ENCODE peak calls at places on chromosomes 3 and 15, in nine cellular contexts. A is MG63; K is cardiac septum; S is Caco-2; D is fibroblast of lung; F is B cell; H is A172; Z is activated CD8-positive, alpha-beta memory T cell treated with anti-CD3 and anti-CD28 coated beads for 24 hours; T is adrenal gland. J is an unnamed sample.

GRCh38 chr3:32336123-32336518 is 55.5 kb upstream of the CMTM7 start:
- DNase-seq in A (no peak), K (no peak), S (no peak), D (no peak), F (no peak), H (no peak), Z (no peak), T (no peak), J (no peak)

GRCh38 chr15:71291723-71292122 is 176.5 kb downstream of the THSD4 start:
- DNase-seq in A (no peak), K (no peak), S (no peak), D (no peak), F (no peak), H (no peak), Z (no peak), T (no peak), J (no peak)

GRCh38 chr3:138493804-138494606 is 59.6 kb downstream of the ESYT3 start:
- DNase-seq in A (peak), K (no peak), S (no peak), D (peak), F (no peak), H (peak), Z (no peak), T (no peak), J (no peak)

GRCh38 chr3:194407423-194407822 is 8.4 kb upstream of the GP5 start:
- DNase-seq in A (no peak), K (no peak), S (peak), D (peak), F (no peak), H (peak), Z (no peak), T (peak), J (no peak)

GRCh38 chr3:61574854-61575253 is 13.5 kb downstream of the PTPRG start:
- DNase-seq in A (peak), K (no peak), S (no peak), D (peak), F (no peak), H (peak), Z (no peak), T (no peak), J (no peak)

GRCh38 chr3:43690400-43691119 is at the start of gene ABHD5:
- DNase-seq in A (peak), K (peak), S (peak), D (peak), F (peak), H (peak), Z (peak), T (peak), J (peak)

GRCh38 chr3:173983353-173983752 is 585.8 kb downstream of the NLGN1 start:
- DNase-seq in A (peak), K (no peak), S (no peak), D (peak), F (no peak), H (no peak), Z (no peak), T (no peak), J (no peak)

GRCh38 chr3:168990111-168990510 is 673.4 kb downstream of the MECOM start:
- DNase-seq in A (no peak), K (no peak), S (no peak), D (no peak), F (no peak), H (no peak), Z (no peak), T (no peak), J (no peak)

GRCh38 chr3:64131755-64132154 is 93.5 kb downstream of the PRICKLE2 start:
- DNase-seq in A (no peak), K (no peak), S (no peak), D (no peak), F (no peak), H (no peak), Z (no peak), T (no peak), J (no peak)

GRCh38 chr3:182212479-182213076 is 500.9 kb downstream of the SOX2 start:
- DNase-seq in A (peak), K (no peak), S (peak), D (peak), F (no peak), H (peak), Z (no peak), T (peak), J (no peak)

GRCh38 chr3:140050977-140051957 is 116.3 kb downstream of the CLSTN2 start:
- DNase-seq in A (peak), K (no peak), S (peak), D (no peak), F (no peak), H (no peak), Z (no peak), T (no peak), J (peak)

GRCh38 chr3:123773681-123774431 is 110.3 kb downstream of the MYLK start:
- DNase-seq in A (peak), K (no peak), S (no peak), D (peak), F (no peak), H (peak), Z (no peak), T (no peak), J (no peak)

GRCh38 chr3:129626744-129627349 is 20.4 kb upstream of the PLXND1 start:
- DNase-seq in A (peak), K (peak), S (peak), D (peak), F (peak), H (peak), Z (peak), T (peak), J (peak)

GRCh38 chr3:58350627-58351013 is 17.9 kb downstream of the PXK start:
- DNase-seq in A (no peak), K (no peak), S (no peak), D (peak), F (no peak), H (no peak), Z (no peak), T (no peak), J (no peak)

GRCh38 chr3:157436583-157437300 is at the start of gene PTX3:
- DNase-seq in A (peak), K (no peak), S (no peak), D (peak), F (no peak), H (peak), Z (no peak), T (peak), J (peak)

GRCh38 chr3:196288141-196288460 is 575 bp upstream of the PCYT1A start:
- DNase-seq in A (no peak), K (no peak), S (no peak), D (no peak), F (no peak), H (peak), Z (no peak), T (no peak), J (no peak)

GRCh38 chr15:95284933-95285401 is 1045.5 kb upstream of the NR2F2 start:
- DNase-seq in A (no peak), K (no peak), S (no peak), D (peak), F (no peak), H (no peak), Z (no peak), T (no peak), J (no peak)

GRCh38 chr3:179750720-179751328 is 98.0 kb downstream of the USP13 start:
- DNase-seq in A (no peak), K (no peak), S (peak), D (peak), F (no peak), H (peak), Z (no peak), T (no peak), J (no peak)

GRCh38 chr3:128484404-128485282 is 8.4 kb downstream of the GATA2 start:
- DNase-seq in A (no peak), K (no peak), S (no peak), D (peak), F (no peak), H (no peak), Z (no peak), T (no peak), J (no peak)

GRCh38 chr3:30135190-30135589 is 471.2 kb upstream of the TGFBR2 start:
- DNase-seq in A (no peak), K (no peak), S (peak), D (no peak), F (no peak), H (no peak), Z (no peak), T (no peak), J (no peak)

GRCh38 chr3:182959474-182960350 is 20.6 kb downstream of the DCUN1D1 start:
- DNase-seq in A (no peak), K (no peak), S (no peak), D (no peak), F (no peak), H (no peak), Z (no peak), T (no peak), J (no peak)

GRCh38 chr3:130894130-130894872 is 417 bp downstream of the ATP2C1 start:
- DNase-seq in A (peak), K (no peak), S (peak), D (peak), F (peak), H (peak), Z (no peak), T (peak), J (peak)

GRCh38 chr15:99477745-99478525 is 87.8 kb upstream of the MEF2A start:
- DNase-seq in A (no peak), K (no peak), S (no peak), D (no peak), F (no peak), H (no peak), Z (peak), T (no peak), J (no peak)

GRCh38 chr3:147257972-147258371 is 148.4 kb downstream of the ZIC4 start:
- DNase-seq in A (no peak), K (no peak), S (no peak), D (no peak), F (no peak), H (no peak), Z (no peak), T (no peak), J (no peak)

GRCh38 chr15:40927497-40928346 is 1.4 kb upstream of the DLL4 start:
- DNase-seq in A (no peak), K (no peak), S (no peak), D (no peak), F (peak), H (no peak), Z (no peak), T (no peak), J (no peak)

GRCh38 chr3:73784647-73785420 is 160.1 kb upstream of the PDZRN3 start:
- DNase-seq in A (no peak), K (no peak), S (no peak), D (peak), F (no peak), H (peak), Z (no peak), T (no peak), J (no peak)

GRCh38 chr3:131535131-131535530 is 32.4 kb upstream of the MRPL3 start:
- DNase-seq in A (peak), K (no peak), S (no peak), D (peak), F (no peak), H (no peak), Z (no peak), T (no peak), J (no peak)

GRCh38 chr15:57662802-57663201 is 43.7 kb upstream of the POLR2M start:
- DNase-seq in A (no peak), K (no peak), S (no peak), D (no peak), F (no peak), H (no peak), Z (no peak), T (peak), J (peak)

GRCh38 chr15:80710635-80711553 is 15.8 kb downstream of the ABHD17C start:
- DNase-seq in A (no peak), K (no peak), S (no peak), D (peak), F (no peak), H (peak), Z (no peak), T (no peak), J (no peak)

GRCh38 chr15:77599899-77600298 is 32.8 kb downstream of the LINGO1 start:
- DNase-seq in A (peak), K (no peak), S (peak), D (peak), F (no peak), H (peak), Z (no peak), T (no peak), J (peak)

GRCh38 chr3:143242691-143243090 is 123.1 kb downstream of the CHST2 start:
- DNase-seq in A (no peak), K (no peak), S (no peak), D (no peak), F (no peak), H (no peak), Z (no peak), T (no peak), J (no peak)

GRCh38 chr3:106811376-106811775 is 565.9 kb upstream of the CCDC54 start:
- DNase-seq in A (no peak), K (no peak), S (no peak), D (peak), F (no peak), H (peak), Z (no peak), T (no peak), J (no peak)

GRCh38 chr15:101188517-101189340 is 63.1 kb downstream of the CHSY1 start:
- DNase-seq in A (no peak), K (no peak), S (no peak), D (peak), F (no peak), H (peak), Z (no peak), T (peak), J (peak)

GRCh38 chr3:160941885-160942494 is 163.2 kb downstream of the B3GALNT1 start:
- DNase-seq in A (peak), K (no peak), S (peak), D (peak), F (peak), H (peak), Z (peak), T (peak), J (peak)

GRCh38 chr3:23915537-23916108 is 1.2 kb downstream of the NKIRAS1 start:
- DNase-seq in A (no peak), K (no peak), S (no peak), D (peak), F (no peak), H (peak), Z (no peak), T (no peak), J (peak)

GRCh38 chr3:192651854-192652510 is 75.4 kb downstream of the FGF12 start:
- DNase-seq in A (no peak), K (no peak), S (no peak), D (no peak), F (no peak), H (no peak), Z (no peak), T (no peak), J (no peak)

GRCh38 chr3:192892981-192893827 is 24.5 kb downstream of the MB21D2 start:
- DNase-seq in A (peak), K (no peak), S (no peak), D (peak), F (no peak), H (peak), Z (peak), T (peak), J (peak)

J was measured in testis.